ENCODE peak calls at places on chromosomes 7 and 10, in nine cellular contexts. Q is A549; W is colonic mucosa; P is fibroblast of lung; K is neural progenitor cell; L is upper lobe of right lung; J is CD8-positive, alpha-beta T cell; H is hepatocyte; M is HepG2. V is an unnamed sample.

GRCh38 chr7:34845666-34846361 is 187.8 kb downstream of the NPSR1 start:
- DNase-seq in Q (no peak), W (no peak), P (peak; percentile 59), K (no peak), L (no peak), J (no peak), H (no peak), M (peak; percentile 18), V (no peak)

GRCh38 chr7:1811850-1812692 is 142.0 kb downstream of the ELFN1 start:
- DNase-seq in Q (peak; percentile 67), W (no peak), P (no peak), K (peak; percentile 83), L (peak; percentile 55), J (no peak), H (peak; percentile 46), M (peak; percentile 42), V (no peak)

GRCh38 chr10:58384095-58384494 is 1.1 kb upstream of the TFAM start:
- DNase-seq in Q (no peak), W (no peak), P (peak; percentile 5), K (no peak), L (no peak), J (no peak), H (no peak), M (no peak), V (no peak)

GRCh38 chr7:113256883-113257531 is 138.7 kb upstream of the SMIM30 start:
- DNase-seq in Q (no peak), W (no peak), P (no peak), K (no peak), L (no peak), J (no peak), H (no peak), M (no peak), V (no peak)

GRCh38 chr10:123538401-123539320 is 127.5 kb upstream of the GPR26 start:
- DNase-seq in Q (no peak), W (no peak), P (no peak), K (no peak), L (no peak), J (no peak), H (no peak), M (no peak), V (no peak)

GRCh38 chr10:79052311-79053080 is 16.3 kb upstream of the ZMIZ1 start:
- DNase-seq in Q (peak; percentile 60), W (peak; percentile 17), P (peak; percentile 49), K (peak; percentile 80), L (peak; percentile 68), J (no peak), H (peak; percentile 60), M (peak; percentile 52), V (no peak)

GRCh38 chr7:114760477-114760876 is 161.4 kb upstream of the MDFIC start:
- DNase-seq in Q (no peak), W (no peak), P (no peak), K (no peak), L (no peak), J (no peak), H (no peak), M (no peak), V (no peak)

GRCh38 chr10:101189461-101190401 is 39.5 kb downstream of the LBX1 start:
- DNase-seq in Q (no peak), W (no peak), P (no peak), K (no peak), L (no peak), J (no peak), H (no peak), M (no peak), V (no peak)

GRCh38 chr10:100733319-100733718 is 12.1 kb upstream of the PAX2 start:
- DNase-seq in Q (no peak), W (no peak), P (no peak), K (no peak), L (peak; percentile 37), J (no peak), H (no peak), M (no peak), V (no peak)

GRCh38 chr7:92767427-92767826 is 68.9 kb downstream of the CDK6 start:
- DNase-seq in Q (no peak), W (no peak), P (peak; percentile 74), K (no peak), L (no peak), J (no peak), H (no peak), M (no peak), V (no peak)

GRCh38 chr7:31955021-31955420 is 115.2 kb downstream of the PDE1C start:
- DNase-seq in Q (no peak), W (no peak), P (peak; percentile 64), K (no peak), L (no peak), J (no peak), H (no peak), M (no peak), V (no peak)

GRCh38 chr10:21919906-21920305 is 83.6 kb downstream of the DNAJC1 start:
- DNase-seq in Q (no peak), W (no peak), P (no peak), K (no peak), L (no peak), J (no peak), H (no peak), M (no peak), V (no peak)

GRCh38 chr7:150876817-150877526 is 24.7 kb downstream of the AOC1 start:
- DNase-seq in Q (peak; percentile 85), W (peak; percentile 77), P (peak; percentile 68), K (peak; percentile 90), L (no peak), J (peak; percentile 35), H (peak; percentile 89), M (peak; percentile 56), V (peak; percentile 46)

GRCh38 chr10:128072941-128073615 is 53.1 kb downstream of the MKI67 start:
- DNase-seq in Q (no peak), W (no peak), P (no peak), K (no peak), L (peak; percentile 39), J (no peak), H (no peak), M (no peak), V (no peak)

GRCh38 chr7:46356365-46356764 is 435.3 kb upstream of the IGFBP3 start:
- DNase-seq in Q (no peak), W (no peak), P (no peak), K (no peak), L (no peak), J (no peak), H (no peak), M (no peak), V (no peak)

GRCh38 chr7:102146989-102147388 is 139.7 kb upstream of the SH2B2 start:
- DNase-seq in Q (no peak), W (no peak), P (peak; percentile 73), K (no peak), L (no peak), J (no peak), H (no peak), M (no peak), V (no peak)

GRCh38 chr7:133433165-133433812 is 180.4 kb downstream of the EXOC4 start:
- DNase-seq in Q (no peak), W (no peak), P (no peak), K (no peak), L (no peak), J (no peak), H (no peak), M (peak; percentile 71), V (no peak)

GRCh38 chr7:24722386-24723177 is 34.7 kb downstream of the GSDME start:
- DNase-seq in Q (no peak), W (no peak), P (peak; percentile 44), K (peak; percentile 54), L (no peak), J (no peak), H (peak; percentile 52), M (no peak), V (no peak)

GRCh38 chr7:129529643-129530042 is 27.3 kb downstream of the SMKR1 start:
- DNase-seq in Q (no peak), W (no peak), P (no peak), K (no peak), L (no peak), J (no peak), H (no peak), M (no peak), V (no peak)

GRCh38 chr10:70317943-70318318 is 34.1 kb upstream of the NPFFR1 start:
- DNase-seq in Q (no peak), W (no peak), P (no peak), K (no peak), L (no peak), J (no peak), H (no peak), M (no peak), V (no peak)

GRCh38 chr10:94206176-94206575 is 156.6 kb downstream of the NOC3L start:
- DNase-seq in Q (no peak), W (no peak), P (no peak), K (no peak), L (no peak), J (no peak), H (no peak), M (no peak), V (no peak)

GRCh38 chr7:101884671-101885596 is 67.5 kb downstream of the CUX1 start:
- DNase-seq in Q (no peak), W (no peak), P (no peak), K (no peak), L (no peak), J (no peak), H (no peak), M (no peak), V (no peak)

GRCh38 chr7:82507976-82508677 is 64.5 kb upstream of the CACNA2D1 start:
- DNase-seq in Q (no peak), W (peak; percentile 36), P (no peak), K (no peak), L (peak; percentile 76), J (no peak), H (peak; percentile 5), M (no peak), V (no peak)

GRCh38 chr10:129861776-129862530 is 102.1 kb downstream of the EBF3 start:
- DNase-seq in Q (no peak), W (no peak), P (no peak), K (no peak), L (no peak), J (no peak), H (no peak), M (no peak), V (no peak)
- H3K9me3 ChIP-seq in Q (no peaks in the 10 kb centered on the region), W (no peaks in the 10 kb centered on the region), P (no peaks in the 10 kb centered on the region), K (no peaks in the 10 kb centered on the region), L (no peaks in the 10 kb centered on the region), J (no peaks in the 10 kb centered on the region), H (no peaks in the 10 kb centered on the region), M (no peaks in the 10 kb centered on the region), V (no peaks in the 10 kb centered on the region)

GRCh38 chr10:43594944-43595589 is 11.2 kb upstream of the ZNF485 start:
- DNase-seq in Q (no peak), W (no peak), P (peak; percentile 11), K (no peak), L (no peak), J (no peak), H (peak; percentile 44), M (no peak), V (no peak)
- H3K9me3 ChIP-seq in Q (peaks cover 16% of the 10 kb centered on the region), W (no peaks in the 10 kb centered on the region), P (no peaks in the 10 kb centered on the region), K (no peaks in the 10 kb centered on the region), L (no peaks in the 10 kb centered on the region), J (no peaks in the 10 kb centered on the region), H (no peaks in the 10 kb centered on the region), M (peaks cover 14% of the 10 kb centered on the region), V (no peaks in the 10 kb centered on the region)

GRCh38 chr7:79912213-79912633 is 222.4 kb upstream of the GNAI1 start:
- DNase-seq in Q (no peak), W (no peak), P (no peak), K (no peak), L (no peak), J (no peak), H (no peak), M (no peak), V (no peak)
- H3K9me3 ChIP-seq in Q (no peaks in the 10 kb centered on the region), W (no peaks in the 10 kb centered on the region), P (no peaks in the 10 kb centered on the region), K (no peaks in the 10 kb centered on the region), L (no peaks in the 10 kb centered on the region), J (no peaks in the 10 kb centered on the region), H (no peaks in the 10 kb centered on the region), M (no peaks in the 10 kb centered on the region), V (no peaks in the 10 kb centered on the region)

GRCh38 chr7:337567-337951 is 47.6 kb downstream of the FOXL3 start:
- DNase-seq in Q (no peak), W (no peak), P (no peak), K (no peak), L (no peak), J (no peak), H (no peak), M (no peak), V (no peak)
- H3K9me3 ChIP-seq in Q (no peaks in the 10 kb centered on the region), W (no peaks in the 10 kb centered on the region), P (no peaks in the 10 kb centered on the region), K (no peaks in the 10 kb centered on the region), L (no peaks in the 10 kb centered on the region), J (no peaks in the 10 kb centered on the region), H (no peaks in the 10 kb centered on the region), M (no peaks in the 10 kb centered on the region), V (no peaks in the 10 kb centered on the region)

V was measured in T-helper 17 cell.